ENCODE peak calls at places on chromosomes 6 and 20, in seven cellular contexts. R is substantia nigra, P is AG08396, X is HTR-8/SVneo, M is globus pallidus, N is Right ventricle myocardium superior, Y is neural crest cell. H is an unnamed sample.

GRCh38 chr20:63417213-63418120 is 55.0 kb downstream of the KCNQ2 start:
- DNase-seq in R (no peak), P (no peak), X (no peak), M (no peak), N (no peak), Y (no peak), H (no peak)

GRCh38 chr6:30061766-30062458 is 847 bp downstream of the POLR1H start:
- DNase-seq in R (no peak), P (no peak), X (no peak), M (no peak), N (no peak), Y (no peak), H (no peak)

GRCh38 chr6:2232445-2232844 is 13.0 kb downstream of the GMDS start:
- DNase-seq in R (no peak), P (no peak), X (no peak), M (no peak), N (no peak), Y (no peak), H (no peak)

GRCh38 chr20:17796096-17796563 is 96.4 kb downstream of the BANF2 start:
- DNase-seq in R (no peak), P (peak), X (no peak), M (no peak), N (peak), Y (no peak), H (no peak)

GRCh38 chr20:62620624-62621023 is 21.7 kb upstream of the SLCO4A1 start:
- DNase-seq in R (no peak), P (no peak), X (no peak), M (no peak), N (peak), Y (no peak), H (no peak)

GRCh38 chr6:34414999-34415858 is 10.6 kb downstream of the RPS10 start:
- DNase-seq in R (peak), P (peak), X (peak), M (peak), N (no peak), Y (no peak), H (peak)

GRCh38 chr6:56004421-56004820 is 129.0 kb upstream of the BMP5 start:
- DNase-seq in R (no peak), P (no peak), X (no peak), M (no peak), N (no peak), Y (no peak), H (no peak)

GRCh38 chr20:38559764-38560163 is 21.2 kb upstream of the ADIG start:
- DNase-seq in R (no peak), P (no peak), X (no peak), M (no peak), N (no peak), Y (no peak), H (no peak)

GRCh38 chr6:39029156-39030011 is 19.2 kb upstream of the GLP1R start:
- DNase-seq in R (no peak), P (peak), X (peak), M (no peak), N (no peak), Y (peak), H (no peak)

GRCh38 chr6:88165087-88165876 is 865 bp downstream of the CNR1 start:
- DNase-seq in R (no peak), P (no peak), X (no peak), M (no peak), N (no peak), Y (no peak), H (no peak)

GRCh38 chr6:12924911-12925310 is 208.3 kb downstream of the PHACTR1 start:
- DNase-seq in R (no peak), P (no peak), X (no peak), M (no peak), N (no peak), Y (no peak), H (no peak)

GRCh38 chr20:32191873-32192272 is 15.7 kb downstream of the PLAGL2 start:
- DNase-seq in R (no peak), P (no peak), X (no peak), M (no peak), N (no peak), Y (no peak), H (no peak)

GRCh38 chr20:62133051-62133845 is 9.9 kb downstream of the PSMA7 start:
- DNase-seq in R (no peak), P (no peak), X (no peak), M (no peak), N (peak), Y (no peak), H (no peak)

GRCh38 chr6:134750669-134751068 is 199.2 kb downstream of the ALDH8A1 start:
- DNase-seq in R (no peak), P (peak), X (no peak), M (no peak), N (no peak), Y (no peak), H (no peak)

GRCh38 chr20:48771542-48771941 is 56.3 kb downstream of the PREX1 start:
- DNase-seq in R (no peak), P (no peak), X (no peak), M (no peak), N (no peak), Y (no peak), H (no peak)

GRCh38 chr20:7843613-7844012 is 96.6 kb downstream of the HAO1 start:
- DNase-seq in R (no peak), P (peak), X (no peak), M (peak), N (peak), Y (no peak), H (no peak)

H was measured in hippocampal formation.